ENCODE peak calls at places on chromosomes 1 and 21, in five cellular contexts. D is HCT116, S is H1, Q is HepG2, U is GM12878. Y is an unnamed sample.

GRCh38 chr1:15722836-15723542 is 13.1 kb upstream of the SLC25A34 start:
- DNase-seq in D (no peak), S (no peak), Q (no peak), U (no peak), Y (no peak)

GRCh38 chr1:64243757-64244080 is 40.3 kb downstream of the UBE2U start:
- DNase-seq in D (no peak), S (no peak), Q (no peak), U (no peak), Y (no peak)

GRCh38 chr1:94743866-94744265 is 76.3 kb upstream of the SLC44A3 start:
- DNase-seq in D (no peak), S (no peak), Q (no peak), U (no peak), Y (no peak)

GRCh38 chr1:147246044-147246690 is 3.7 kb downstream of the CHD1L start:
- DNase-seq in D (no peak), S (no peak), Q (no peak), U (no peak), Y (no peak)

GRCh38 chr21:42609806-42610205 is 43.6 kb upstream of the PDE9A start:
- DNase-seq in D (no peak), S (no peak), Q (no peak), U (peak), Y (peak)

GRCh38 chr1:212635141-212635601 is 26.6 kb downstream of the ATF3 start:
- DNase-seq in D (no peak), S (no peak), Q (no peak), U (peak), Y (no peak)

GRCh38 chr21:36806103-36806502 is 107.2 kb downstream of the SIM2 start:
- DNase-seq in D (no peak), S (no peak), Q (no peak), U (no peak), Y (no peak)

GRCh38 chr21:46509760-46510159 is 51.1 kb downstream of the DIP2A start:
- DNase-seq in D (peak), S (no peak), Q (peak), U (no peak), Y (no peak)

GRCh38 chr1:77282866-77283539 is 1.2 kb downstream of the AK5 start:
- DNase-seq in D (no peak), S (no peak), Q (no peak), U (no peak), Y (no peak)

GRCh38 chr1:30809514-30810263 is 52.1 kb upstream of the LAPTM5 start:
- DNase-seq in D (no peak), S (no peak), Q (no peak), U (no peak), Y (peak)

GRCh38 chr1:30806381-30807317 is 49.1 kb upstream of the LAPTM5 start:
- DNase-seq in D (no peak), S (no peak), Q (no peak), U (no peak), Y (no peak)

GRCh38 chr1:30808067-30808662 is 50.6 kb upstream of the LAPTM5 start:
- DNase-seq in D (no peak), S (no peak), Q (no peak), U (no peak), Y (no peak)

GRCh38 chr1:30805301-30806003 is 47.9 kb upstream of the LAPTM5 start:
- DNase-seq in D (no peak), S (no peak), Q (no peak), U (no peak), Y (no peak)

GRCh38 chr1:30807318-30808066 is 49.9 kb upstream of the LAPTM5 start:
- DNase-seq in D (no peak), S (no peak), Q (no peak), U (no peak), Y (no peak)
- TF ChIP-seq SRF in D (no peak), S (no peak), Q (no peak), U (no peak), Y (no peak)

DNA sequence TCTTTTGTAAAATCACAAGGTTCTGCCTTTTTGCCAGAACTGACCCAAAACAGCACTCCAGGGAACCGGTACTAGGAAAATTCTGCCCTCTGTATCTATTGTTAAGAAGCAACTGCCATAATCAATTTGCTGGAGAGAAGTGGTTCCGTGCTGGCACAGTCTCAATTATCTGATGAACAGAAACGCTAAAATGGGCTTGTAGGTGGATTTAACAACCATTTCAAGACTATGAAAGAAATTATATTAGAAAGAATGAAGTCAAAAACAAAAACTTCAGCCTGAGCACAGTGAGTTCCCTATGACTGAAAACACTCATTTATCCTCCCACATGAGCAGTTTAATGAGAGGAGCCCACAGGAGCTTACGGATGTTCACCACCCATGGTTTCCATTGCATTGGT is 4.4 kb downstream of the JAM2 start:
- DNase-seq in D (no peak), S (no peak), Q (no peak), U (no peak), Y (no peak)
- TF ChIP-seq SRF in D (no peak), S (no peak), Q (no peak), U (no peak), Y (no peak)

GRCh38 chr1:18907021-18907913 is 4.9 kb upstream of the ALDH4A1 start:
- DNase-seq in D (peak), S (no peak), Q (peak), U (no peak), Y (peak)
- TF ChIP-seq SRF in D (no peak), S (no peak), Q (no peak), U (no peak), Y (no peak)

GRCh38 chr1:11174271-11174942 is 14.7 kb upstream of the ANGPTL7 start:
- DNase-seq in D (no peak), S (no peak), Q (no peak), U (no peak), Y (no peak)
- TF ChIP-seq SRF in D (no peak), S (no peak), Q (no peak), U (no peak), Y (no peak)

GRCh38 chr1:236239186-236239585 is 42.6 kb downstream of the ERO1B start:
- DNase-seq in D (no peak), S (no peak), Q (no peak), U (no peak), Y (no peak)

GRCh38 chr1:236235116-236235515 is 46.6 kb downstream of the ERO1B start:
- DNase-seq in D (no peak), S (no peak), Q (no peak), U (no peak), Y (no peak)

GRCh38 chr1:236242568-236242967 is 39.2 kb downstream of the ERO1B start:
- DNase-seq in D (no peak), S (no peak), Q (no peak), U (no peak), Y (no peak)

DNA sequence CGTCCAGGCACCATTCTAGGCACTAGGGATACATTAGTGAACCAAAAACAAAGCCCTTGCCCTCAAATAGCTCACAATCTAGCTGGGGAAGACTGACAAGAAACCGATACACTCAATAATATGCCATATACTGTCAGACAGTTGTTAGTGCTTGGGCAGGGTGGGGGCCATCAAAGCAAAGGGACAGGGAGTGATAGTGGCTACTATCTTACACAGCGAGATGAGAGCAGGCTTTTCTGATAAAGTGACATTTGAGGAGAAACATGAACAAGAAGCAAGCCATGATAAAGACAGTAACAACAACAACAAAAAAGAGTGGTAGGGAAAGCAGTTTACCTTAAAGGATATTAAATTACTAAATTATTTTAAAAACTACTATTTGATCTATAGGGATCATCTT is 41.1 kb downstream of the ERO1B start:
- DNase-seq in D (no peak), S (no peak), Q (no peak), U (no peak), Y (no peak)
- TF ChIP-seq SRF in D (no peak), S (no peak), Q (no peak), U (no peak), Y (no peak)

GRCh38 chr1:4464478-4464877 is 189.9 kb upstream of the AJAP1 start:
- DNase-seq in D (no peak), S (no peak), Q (no peak), U (no peak), Y (no peak)
- TF ChIP-seq SRF in D (no peak), S (no peak), Q (no peak), U (no peak), Y (no peak)

DNA sequence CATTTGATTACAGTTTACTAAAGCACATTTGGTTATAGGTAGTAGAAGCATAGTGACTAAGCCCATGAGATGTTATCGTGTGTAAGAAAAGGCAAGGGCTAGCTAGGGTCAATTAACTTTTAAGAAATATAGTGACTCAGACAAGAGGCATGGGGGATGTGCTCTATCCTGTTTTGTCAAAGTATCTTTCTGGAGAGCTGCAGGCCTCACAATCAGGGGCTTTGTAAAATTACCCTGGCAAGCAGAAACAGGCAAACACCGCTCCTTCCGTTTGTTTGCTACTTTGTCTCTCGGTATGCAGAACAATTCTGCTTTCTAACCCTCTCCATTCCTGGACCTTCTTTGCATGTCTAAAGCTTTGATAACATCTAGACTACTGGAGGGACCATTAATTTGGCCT is 26.0 kb upstream of the ZNF697 start:
- DNase-seq in D (no peak), S (no peak), Q (peak), U (no peak), Y (no peak)
- TF ChIP-seq SRF in D (no peak), S (no peak), Q (no peak), U (no peak), Y (no peak)

GRCh38 chr1:115165776-115166175 is 76.5 kb upstream of the TSPAN2 start:
- DNase-seq in D (no peak), S (no peak), Q (no peak), U (no peak), Y (no peak)

GRCh38 chr1:115164940-115165718 is 75.8 kb upstream of the TSPAN2 start:
- DNase-seq in D (no peak), S (no peak), Q (no peak), U (no peak), Y (no peak)

GRCh38 chr1:115168026-115168425 is 78.7 kb upstream of the TSPAN2 start:
- DNase-seq in D (no peak), S (no peak), Q (no peak), U (no peak), Y (no peak)

GRCh38 chr1:115166531-115167091 is 77.3 kb upstream of the TSPAN2 start:
- DNase-seq in D (no peak), S (no peak), Q (no peak), U (no peak), Y (no peak)

DNA sequence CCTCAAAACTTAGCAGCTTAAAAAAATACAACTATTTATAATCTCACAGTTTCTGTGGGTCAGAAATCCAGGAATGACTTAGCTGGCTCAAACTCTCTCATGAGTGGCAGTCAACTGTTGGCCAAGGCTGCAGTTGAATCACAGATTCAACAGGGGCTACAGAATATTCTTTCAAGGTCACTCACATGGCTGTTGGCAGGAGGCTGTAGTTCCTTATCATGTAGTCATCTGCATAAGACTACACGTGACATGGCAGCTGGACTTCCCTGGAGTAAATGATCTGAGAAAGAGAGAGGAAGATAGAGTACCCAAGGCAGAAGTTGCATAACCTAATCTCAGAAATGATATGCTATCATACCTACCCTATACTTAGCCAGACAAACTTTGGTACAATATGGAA is 75.2 kb upstream of the TSPAN2 start:
- DNase-seq in D (no peak), S (no peak), Q (no peak), U (no peak), Y (no peak)
- TF ChIP-seq SRF in D (no peak), S (no peak), Q (no peak), U (no peak), Y (no peak)

Y was measured in K562.